ENCODE peak calls at places on chromosomes 16 and 17, in eight cellular contexts. One of them, this sample, is unnamed.

GRCh38 chr16:69726313-69727060 is at the start of gene NQO1:
- DNase-seq in Right ventricle myocardium superior: peak; percentile 97
- DNase-seq in stimulated activated CD8-positive, alpha-beta memory T cell treated with anti-CD3 and anti-CD28 coated beads, Interleukin-15, amount 100 ng/mL, for 24 hours: peak; percentile 74
- DNase-seq in psoas muscle: peak; percentile 95
- DNase-seq in NCI-H1092: peak; percentile 85
- DNase-seq in mucosa of gallbladder: peak; percentile 96
- DNase-seq in AG09309: peak; percentile 93
- DNase-seq in adipocyte: peak; percentile 98
- DNase-seq in this sample: peak; percentile 97

GRCh38 chr16:84443166-84443802 is 61.2 kb downstream of the MEAK7 start:
- DNase-seq in Right ventricle myocardium superior: no peak
- DNase-seq in stimulated activated CD8-positive, alpha-beta memory T cell treated with anti-CD3 and anti-CD28 coated beads, Interleukin-15, amount 100 ng/mL, for 24 hours: no peak
- DNase-seq in psoas muscle: no peak
- DNase-seq in NCI-H1092: no peak
- DNase-seq in mucosa of gallbladder: peak; percentile 56
- DNase-seq in AG09309: no peak
- DNase-seq in adipocyte: no peak
- DNase-seq in this sample: no peak

GRCh38 chr17:28885363-28885762 is 12.2 kb downstream of the FLOT2 start:
- DNase-seq in Right ventricle myocardium superior: no peak
- DNase-seq in stimulated activated CD8-positive, alpha-beta memory T cell treated with anti-CD3 and anti-CD28 coated beads, Interleukin-15, amount 100 ng/mL, for 24 hours: no peak
- DNase-seq in psoas muscle: no peak
- DNase-seq in NCI-H1092: no peak
- DNase-seq in mucosa of gallbladder: no peak
- DNase-seq in AG09309: no peak
- DNase-seq in adipocyte: no peak
- DNase-seq in this sample: no peak

GRCh38 chr16:48408688-48409087 is 23.5 kb upstream of the SIAH1 start:
- DNase-seq in Right ventricle myocardium superior: peak; percentile 54
- DNase-seq in stimulated activated CD8-positive, alpha-beta memory T cell treated with anti-CD3 and anti-CD28 coated beads, Interleukin-15, amount 100 ng/mL, for 24 hours: no peak
- DNase-seq in psoas muscle: no peak
- DNase-seq in NCI-H1092: no peak
- DNase-seq in mucosa of gallbladder: peak; percentile 48
- DNase-seq in AG09309: no peak
- DNase-seq in adipocyte: peak; percentile 51
- DNase-seq in this sample: no peak

GRCh38 chr17:77898521-77899434 is 59.7 kb upstream of the TNRC6C start:
- DNase-seq in Right ventricle myocardium superior: no peak
- DNase-seq in stimulated activated CD8-positive, alpha-beta memory T cell treated with anti-CD3 and anti-CD28 coated beads, Interleukin-15, amount 100 ng/mL, for 24 hours: no peak
- DNase-seq in psoas muscle: peak; percentile 37
- DNase-seq in NCI-H1092: no peak
- DNase-seq in mucosa of gallbladder: no peak
- DNase-seq in AG09309: no peak
- DNase-seq in adipocyte: no peak
- DNase-seq in this sample: no peak

GRCh38 chr16:87252269-87252970 is 64.8 kb downstream of the C16orf95 start:
- DNase-seq in Right ventricle myocardium superior: no peak
- DNase-seq in stimulated activated CD8-positive, alpha-beta memory T cell treated with anti-CD3 and anti-CD28 coated beads, Interleukin-15, amount 100 ng/mL, for 24 hours: no peak
- DNase-seq in psoas muscle: no peak
- DNase-seq in NCI-H1092: no peak
- DNase-seq in mucosa of gallbladder: no peak
- DNase-seq in AG09309: no peak
- DNase-seq in adipocyte: no peak
- DNase-seq in this sample: no peak

GRCh38 chr16:90077757-90078593 is 844 bp upstream of the PRDM7 start:
- DNase-seq in Right ventricle myocardium superior: peak; percentile 43
- DNase-seq in stimulated activated CD8-positive, alpha-beta memory T cell treated with anti-CD3 and anti-CD28 coated beads, Interleukin-15, amount 100 ng/mL, for 24 hours: no peak
- DNase-seq in psoas muscle: no peak
- DNase-seq in NCI-H1092: peak; percentile 29
- DNase-seq in mucosa of gallbladder: peak; percentile 36
- DNase-seq in AG09309: no peak
- DNase-seq in adipocyte: peak; percentile 41
- DNase-seq in this sample: peak; percentile 79

GRCh38 chr16:59463776-59464175 is 729.7 kb upstream of the GOT2 start:
- DNase-seq in Right ventricle myocardium superior: no peak
- DNase-seq in stimulated activated CD8-positive, alpha-beta memory T cell treated with anti-CD3 and anti-CD28 coated beads, Interleukin-15, amount 100 ng/mL, for 24 hours: no peak
- DNase-seq in psoas muscle: no peak
- DNase-seq in NCI-H1092: no peak
- DNase-seq in mucosa of gallbladder: no peak
- DNase-seq in AG09309: no peak
- DNase-seq in adipocyte: no peak
- DNase-seq in this sample: no peak

GRCh38 chr16:1691276-1691675 is 13.2 kb downstream of the JPT2 start:
- DNase-seq in Right ventricle myocardium superior: no peak
- DNase-seq in stimulated activated CD8-positive, alpha-beta memory T cell treated with anti-CD3 and anti-CD28 coated beads, Interleukin-15, amount 100 ng/mL, for 24 hours: no peak
- DNase-seq in psoas muscle: no peak
- DNase-seq in NCI-H1092: no peak
- DNase-seq in mucosa of gallbladder: no peak
- DNase-seq in AG09309: no peak
- DNase-seq in adipocyte: peak; percentile 39
- DNase-seq in this sample: no peak

GRCh38 chr17:72502111-72502939 is 381.5 kb downstream of the SOX9 start:
- DNase-seq in Right ventricle myocardium superior: no peak
- DNase-seq in stimulated activated CD8-positive, alpha-beta memory T cell treated with anti-CD3 and anti-CD28 coated beads, Interleukin-15, amount 100 ng/mL, for 24 hours: no peak
- DNase-seq in psoas muscle: no peak
- DNase-seq in NCI-H1092: no peak
- DNase-seq in mucosa of gallbladder: peak; percentile 28
- DNase-seq in AG09309: no peak
- DNase-seq in adipocyte: peak; percentile 66
- DNase-seq in this sample: no peak

GRCh38 chr16:84758627-84759026 is 58.8 kb downstream of the USP10 start:
- DNase-seq in Right ventricle myocardium superior: no peak
- DNase-seq in stimulated activated CD8-positive, alpha-beta memory T cell treated with anti-CD3 and anti-CD28 coated beads, Interleukin-15, amount 100 ng/mL, for 24 hours: no peak
- DNase-seq in psoas muscle: no peak
- DNase-seq in NCI-H1092: no peak
- DNase-seq in mucosa of gallbladder: no peak
- DNase-seq in AG09309: no peak
- DNase-seq in adipocyte: no peak
- DNase-seq in this sample: no peak

GRCh38 chr17:74283371-74283673 is 9.3 kb downstream of the DNAI2 start:
- DNase-seq in Right ventricle myocardium superior: no peak
- DNase-seq in stimulated activated CD8-positive, alpha-beta memory T cell treated with anti-CD3 and anti-CD28 coated beads, Interleukin-15, amount 100 ng/mL, for 24 hours: no peak
- DNase-seq in psoas muscle: no peak
- DNase-seq in NCI-H1092: no peak
- DNase-seq in mucosa of gallbladder: no peak
- DNase-seq in AG09309: no peak
- DNase-seq in adipocyte: no peak
- DNase-seq in this sample: no peak

GRCh38 chr16:72092832-72093447 is 480 bp downstream of the TXNL4B start:
- DNase-seq in Right ventricle myocardium superior: no peak
- DNase-seq in stimulated activated CD8-positive, alpha-beta memory T cell treated with anti-CD3 and anti-CD28 coated beads, Interleukin-15, amount 100 ng/mL, for 24 hours: no peak
- DNase-seq in psoas muscle: no peak
- DNase-seq in NCI-H1092: no peak
- DNase-seq in mucosa of gallbladder: no peak
- DNase-seq in AG09309: peak; percentile 20
- DNase-seq in adipocyte: peak; percentile 77
- DNase-seq in this sample: no peak

GRCh38 chr17:6567528-6568185 is 11.3 kb upstream of the PITPNM3 start:
- DNase-seq in Right ventricle myocardium superior: no peak
- DNase-seq in stimulated activated CD8-positive, alpha-beta memory T cell treated with anti-CD3 and anti-CD28 coated beads, Interleukin-15, amount 100 ng/mL, for 24 hours: no peak
- DNase-seq in psoas muscle: no peak
- DNase-seq in NCI-H1092: no peak
- DNase-seq in mucosa of gallbladder: no peak
- DNase-seq in AG09309: no peak
- DNase-seq in adipocyte: peak; percentile 55
- DNase-seq in this sample: no peak

GRCh38 chr17:36609498-36609862 is 8.1 kb downstream of the MRM1 start:
- DNase-seq in Right ventricle myocardium superior: no peak
- DNase-seq in stimulated activated CD8-positive, alpha-beta memory T cell treated with anti-CD3 and anti-CD28 coated beads, Interleukin-15, amount 100 ng/mL, for 24 hours: no peak
- DNase-seq in psoas muscle: peak; percentile 10
- DNase-seq in NCI-H1092: no peak
- DNase-seq in mucosa of gallbladder: no peak
- DNase-seq in AG09309: no peak
- DNase-seq in adipocyte: no peak
- DNase-seq in this sample: no peak